ENCODE peak calls at places on chromosomes 13 and 19, in five cellular contexts. One of them, this sample, is unnamed.

GRCh38 chr13:87999141-87999765 is 328.1 kb downstream of the SLITRK5 start:
- DNase-seq in cardiac muscle cell: peak; percentile 36
- DNase-seq in ovary: no peak
- DNase-seq in heart left ventricle: no peak
- DNase-seq in cardiac fibroblast: peak; percentile 12
- DNase-seq in this sample: peak; percentile 83

GRCh38 chr19:56639217-56639616 is 3.7 kb upstream of the SMIM17 start:
- DNase-seq in cardiac fibroblast: peak; percentile 5
- DNase-seq in ovary: no peak
- DNase-seq in heart left ventricle: no peak
- DNase-seq in cardiac muscle cell: peak; percentile 8
- DNase-seq in this sample: peak; percentile 6

GRCh38 chr19:31253816-31254551 is 95.3 kb downstream of the TSHZ3 start:
- DNase-seq in heart left ventricle: no peak
- DNase-seq in cardiac muscle cell: peak; percentile 52
- DNase-seq in ovary: no peak
- DNase-seq in cardiac fibroblast: peak; percentile 33
- DNase-seq in this sample: peak; percentile 62

GRCh38 chr19:47613165-47614146 is 4.5 kb downstream of the BICRA start:
- DNase-seq in cardiac muscle cell: peak; percentile 77
- DNase-seq in heart left ventricle: no peak
- DNase-seq in cardiac fibroblast: peak; percentile 84
- DNase-seq in ovary: no peak
- DNase-seq in this sample: peak; percentile 80

GRCh38 chr13:51811046-51811445 is 7.1 kb upstream of the DHRS12 start:
- DNase-seq in ovary: no peak
- DNase-seq in cardiac muscle cell: no peak
- DNase-seq in heart left ventricle: no peak
- DNase-seq in cardiac fibroblast: no peak
- DNase-seq in this sample: no peak

GRCh38 chr13:98842858-98843481 is 90.5 kb upstream of the SLC15A1 start:
- DNase-seq in cardiac muscle cell: peak; percentile 86
- DNase-seq in cardiac fibroblast: peak; percentile 88
- DNase-seq in ovary: peak; percentile 54
- DNase-seq in heart left ventricle: peak; percentile 68
- DNase-seq in this sample: peak; percentile 65

GRCh38 chr13:100694722-100695644 is 20.4 kb upstream of the TMTC4 start:
- DNase-seq in cardiac fibroblast: peak; percentile 90
- DNase-seq in ovary: no peak
- DNase-seq in heart left ventricle: no peak
- DNase-seq in cardiac muscle cell: peak; percentile 97
- DNase-seq in this sample: peak; percentile 46

GRCh38 chr19:11410682-11411081 is 8.4 kb downstream of the RGL3 start:
- DNase-seq in heart left ventricle: no peak
- DNase-seq in cardiac muscle cell: no peak
- DNase-seq in ovary: no peak
- DNase-seq in cardiac fibroblast: no peak
- DNase-seq in this sample: peak; percentile 52

GRCh38 chr13:30829145-30829544 is 76.9 kb upstream of the MEDAG start:
- DNase-seq in cardiac muscle cell: peak; percentile 38
- DNase-seq in heart left ventricle: no peak
- DNase-seq in ovary: no peak
- DNase-seq in cardiac fibroblast: peak; percentile 49
- DNase-seq in this sample: no peak

GRCh38 chr13:20550799-20551198 is 16.2 kb upstream of the IFT88 start:
- DNase-seq in heart left ventricle: no peak
- DNase-seq in cardiac fibroblast: peak; percentile 16
- DNase-seq in cardiac muscle cell: peak; percentile 33
- DNase-seq in ovary: no peak
- DNase-seq in this sample: no peak

GRCh38 chr13:102770435-102770834 is 3.2 kb downstream of the TEX30 start:
- DNase-seq in cardiac muscle cell: no peak
- DNase-seq in ovary: no peak
- DNase-seq in cardiac fibroblast: no peak
- DNase-seq in heart left ventricle: no peak
- DNase-seq in this sample: no peak

GRCh38 chr19:49468746-49469447 is 5.1 kb upstream of the FLT3LG start:
- DNase-seq in cardiac muscle cell: peak; percentile 70
- DNase-seq in ovary: peak; percentile 83
- DNase-seq in cardiac fibroblast: peak; percentile 94
- DNase-seq in heart left ventricle: peak; percentile 86
- DNase-seq in this sample: peak; percentile 23

GRCh38 chr19:40740747-40741146 is 9.5 kb downstream of the ACTMAP start:
- DNase-seq in cardiac muscle cell: no peak
- DNase-seq in ovary: peak; percentile 58
- DNase-seq in heart left ventricle: peak; percentile 58
- DNase-seq in cardiac fibroblast: no peak
- DNase-seq in this sample: no peak

GRCh38 chr19:29329460-29330134 is 116.6 kb upstream of the UQCRFS1 start:
- DNase-seq in cardiac muscle cell: peak; percentile 2
- DNase-seq in ovary: no peak
- DNase-seq in heart left ventricle: no peak
- DNase-seq in cardiac fibroblast: no peak
- DNase-seq in this sample: no peak

GRCh38 chr13:109205315-109205714 is 575.9 kb downstream of the MYO16 start:
- DNase-seq in cardiac muscle cell: peak; percentile 22
- DNase-seq in ovary: no peak
- DNase-seq in cardiac fibroblast: no peak
- DNase-seq in heart left ventricle: no peak
- DNase-seq in this sample: peak; percentile 19

DNA sequence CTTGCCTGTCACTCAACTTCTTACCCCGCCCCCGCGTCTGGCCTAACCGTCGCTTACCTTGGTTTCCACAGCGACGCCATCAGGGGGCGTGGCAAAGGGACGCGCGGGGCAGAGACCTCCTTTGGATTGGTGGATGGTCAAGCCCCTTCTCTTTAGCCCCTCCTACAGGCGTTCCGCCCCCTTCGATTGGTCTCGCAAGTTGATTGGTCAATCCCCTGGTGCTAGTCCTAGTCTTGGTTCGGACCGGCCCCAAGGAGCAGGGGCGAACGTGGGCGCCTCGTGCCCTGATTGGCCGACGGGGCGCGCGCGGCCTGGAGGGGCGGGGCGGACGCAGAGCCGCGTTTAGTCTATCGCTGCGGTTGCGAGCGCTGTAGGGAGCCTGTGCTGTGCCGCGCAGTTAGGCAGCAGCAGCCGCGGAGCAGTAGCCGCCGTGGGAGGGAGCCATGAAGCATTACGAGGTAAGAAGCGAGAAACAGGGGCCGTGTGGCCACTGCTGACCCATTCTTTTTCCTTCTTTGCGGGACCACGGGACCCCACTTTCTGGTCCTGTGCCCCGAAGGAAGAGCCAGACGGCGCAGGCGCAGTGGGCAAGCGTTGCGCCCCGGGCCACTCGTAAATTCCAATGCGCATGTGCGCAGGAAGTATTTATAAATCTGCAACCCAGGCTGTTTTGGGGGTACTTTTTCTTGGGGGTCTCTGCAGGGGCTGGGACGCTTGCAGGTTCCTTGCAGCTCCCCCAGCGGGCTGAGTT is at the start of gene TECR:
- DNase-seq in cardiac muscle cell: peak; percentile 100
- DNase-seq in ovary: peak; percentile 100
- DNase-seq in heart left ventricle: peak; percentile 100
- DNase-seq in cardiac fibroblast: peak; percentile 100
- DNase-seq in this sample: peak; percentile 99
- TF ChIP-seq CTCF in cardiac muscle cell: no peak
- TF ChIP-seq CTCF in ovary: peak; percentile 10
- TF ChIP-seq CTCF in heart left ventricle: peak; percentile 2
- TF ChIP-seq CTCF in cardiac fibroblast: no peak
- TF ChIP-seq CTCF in this sample: no peak

DNA sequence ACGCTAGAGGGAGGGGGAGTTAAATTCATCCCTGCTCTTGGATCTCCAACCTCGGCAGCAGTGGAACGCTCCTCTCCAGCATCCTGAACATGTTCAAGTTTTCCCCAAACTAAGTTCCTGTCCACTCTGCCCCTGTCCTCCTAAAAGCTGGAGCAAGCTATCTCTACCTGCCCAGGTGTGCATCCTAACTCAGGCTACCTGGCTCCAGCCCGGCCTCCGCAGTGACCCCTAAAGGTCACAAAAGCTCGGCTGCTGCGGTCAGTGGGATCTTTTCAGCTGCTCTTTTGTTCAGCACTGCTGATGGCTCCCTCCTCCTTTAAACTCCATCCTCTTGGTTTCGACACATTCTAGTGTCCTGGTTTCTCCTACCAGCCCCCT is 1.4 kb downstream of the DCUN1D2 start:
- DNase-seq in ovary: no peak
- DNase-seq in cardiac fibroblast: no peak
- DNase-seq in cardiac muscle cell: no peak
- DNase-seq in heart left ventricle: no peak
- DNase-seq in this sample: peak; percentile 29
- TF ChIP-seq CTCF in ovary: no peak
- TF ChIP-seq CTCF in cardiac fibroblast: no peak
- TF ChIP-seq CTCF in cardiac muscle cell: peak; percentile 7
- TF ChIP-seq CTCF in heart left ventricle: no peak
- TF ChIP-seq CTCF in this sample: no peak

GRCh38 chr19:1991516-1991915 is 24.0 kb downstream of the BTBD2 start:
- DNase-seq in cardiac fibroblast: no peak
- DNase-seq in ovary: no peak
- DNase-seq in cardiac muscle cell: no peak
- DNase-seq in heart left ventricle: no peak
- DNase-seq in this sample: no peak
- TF ChIP-seq CTCF in cardiac fibroblast: no peak
- TF ChIP-seq CTCF in ovary: no peak
- TF ChIP-seq CTCF in cardiac muscle cell: no peak
- TF ChIP-seq CTCF in heart left ventricle: no peak
- TF ChIP-seq CTCF in this sample: no peak

GRCh38 chr19:54178581-54179261 is 5.8 kb upstream of the TMC4 start:
- DNase-seq in ovary: no peak
- DNase-seq in heart left ventricle: no peak
- DNase-seq in cardiac fibroblast: no peak
- DNase-seq in cardiac muscle cell: no peak
- DNase-seq in this sample: no peak

GRCh38 chr19:54179262-54179587 is 6.3 kb upstream of the TMC4 start:
- DNase-seq in heart left ventricle: no peak
- DNase-seq in ovary: no peak
- DNase-seq in cardiac muscle cell: no peak
- DNase-seq in cardiac fibroblast: no peak
- DNase-seq in this sample: no peak

GRCh38 chr19:54180691-54181091 is 7.7 kb upstream of the TMC4 start:
- DNase-seq in cardiac fibroblast: no peak
- DNase-seq in heart left ventricle: no peak
- DNase-seq in ovary: no peak
- DNase-seq in cardiac muscle cell: no peak
- DNase-seq in this sample: no peak

GRCh38 chr19:54183431-54183830 is 5.9 kb downstream of the MBOAT7 start:
- DNase-seq in ovary: no peak
- DNase-seq in cardiac muscle cell: no peak
- DNase-seq in heart left ventricle: no peak
- DNase-seq in cardiac fibroblast: no peak
- DNase-seq in this sample: no peak

GRCh38 chr19:54179921-54180452 is 7.0 kb upstream of the TMC4 start:
- DNase-seq in cardiac muscle cell: peak; percentile 83
- DNase-seq in cardiac fibroblast: peak; percentile 86
- DNase-seq in ovary: no peak
- DNase-seq in heart left ventricle: no peak
- DNase-seq in this sample: peak; percentile 71
- TF ChIP-seq CTCF in cardiac muscle cell: peak; percentile 61
- TF ChIP-seq CTCF in cardiac fibroblast: peak; percentile 44
- TF ChIP-seq CTCF in ovary: no peak
- TF ChIP-seq CTCF in heart left ventricle: no peak
- TF ChIP-seq CTCF in this sample: peak; percentile 53

GRCh38 chr19:7927605-7928333 is 1.8 kb upstream of the CTXN1 start:
- DNase-seq in cardiac fibroblast: no peak
- DNase-seq in ovary: peak; percentile 48
- DNase-seq in cardiac muscle cell: no peak
- DNase-seq in heart left ventricle: peak; percentile 22
- DNase-seq in this sample: no peak

GRCh38 chr19:7924651-7925170 is 1.2 kb downstream of the CTXN1 start:
- DNase-seq in ovary: peak; percentile 36
- DNase-seq in heart left ventricle: no peak
- DNase-seq in cardiac muscle cell: no peak
- DNase-seq in cardiac fibroblast: no peak
- DNase-seq in this sample: no peak

GRCh38 chr19:7926727-7927604 is 1.0 kb upstream of the CTXN1 start:
- DNase-seq in heart left ventricle: no peak
- DNase-seq in cardiac fibroblast: no peak
- DNase-seq in cardiac muscle cell: no peak
- DNase-seq in ovary: peak; percentile 50
- DNase-seq in this sample: no peak

GRCh38 chr19:7925171-7925837 is 631 bp downstream of the CTXN1 start:
- DNase-seq in heart left ventricle: no peak
- DNase-seq in ovary: peak; percentile 76
- DNase-seq in cardiac fibroblast: peak; percentile 73
- DNase-seq in cardiac muscle cell: peak; percentile 77
- DNase-seq in this sample: peak; percentile 71

DNA sequence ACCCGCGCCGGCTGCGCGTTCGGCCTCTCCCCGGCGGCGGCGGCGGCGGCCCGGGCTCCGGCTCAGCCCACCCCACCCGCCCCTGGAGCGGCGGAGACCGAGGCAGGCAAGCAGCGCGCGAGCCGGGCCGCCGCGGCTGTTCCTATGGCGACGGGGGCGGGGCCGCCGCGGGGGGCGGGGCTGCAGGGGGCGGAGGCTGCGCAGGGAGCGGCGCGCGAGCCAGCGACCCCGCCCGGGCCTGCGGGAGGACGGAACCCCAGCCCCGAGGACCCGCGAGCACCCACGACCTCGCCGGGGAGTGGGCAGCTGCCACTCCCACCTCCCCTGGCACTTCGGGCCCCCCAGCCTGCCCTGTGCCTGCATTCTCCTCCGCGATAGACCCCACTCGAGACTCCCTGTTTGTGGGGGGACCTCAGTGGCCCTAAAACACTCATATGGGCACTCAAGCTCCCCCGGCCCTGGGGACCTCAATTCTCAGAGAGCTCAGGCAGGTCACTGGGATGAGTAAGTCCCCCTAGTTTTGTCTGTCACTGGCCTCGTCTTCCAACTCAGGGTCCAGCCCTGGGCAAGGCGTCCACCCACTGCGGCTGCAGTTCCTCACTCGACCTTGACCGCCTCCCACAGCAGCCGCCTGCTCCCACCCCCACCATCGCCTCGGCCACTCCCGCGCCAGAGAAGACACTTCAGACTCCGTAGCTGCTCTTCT is at the start of gene CTXN1:
- DNase-seq in cardiac muscle cell: peak; percentile 63
- DNase-seq in heart left ventricle: peak; percentile 74
- DNase-seq in cardiac fibroblast: peak; percentile 60
- DNase-seq in ovary: peak; percentile 84
- DNase-seq in this sample: peak; percentile 40
- TF ChIP-seq CTCF in cardiac muscle cell: no peak
- TF ChIP-seq CTCF in heart left ventricle: no peak
- TF ChIP-seq CTCF in cardiac fibroblast: no peak
- TF ChIP-seq CTCF in ovary: no peak
- TF ChIP-seq CTCF in this sample: no peak

GRCh38 chr13:74243637-74244526 is 109.7 kb upstream of the KLF12 start:
- DNase-seq in cardiac fibroblast: peak; percentile 48
- DNase-seq in ovary: no peak
- DNase-seq in cardiac muscle cell: peak; percentile 51
- DNase-seq in heart left ventricle: no peak
- DNase-seq in this sample: peak; percentile 52
- TF ChIP-seq CTCF in cardiac fibroblast: no peak
- TF ChIP-seq CTCF in ovary: no peak
- TF ChIP-seq CTCF in cardiac muscle cell: no peak
- TF ChIP-seq CTCF in heart left ventricle: no peak
- TF ChIP-seq CTCF in this sample: no peak